ENCODE peak calls at places on chromosome X, in four cellular contexts. I is lower lobe of right lung, Y is GM23338, M is Peyer's patch. J is an unnamed sample.
A peak's percentile ranks its signal among the peaks of the same experiment; 100 is the strongest.

GRCh38 chrX:12011075-12011474 is 127.2 kb upstream of the FRMPD4 start:
- DNase-seq in I (no peak), Y (no peak), M (no peak), J (no peak)

GRCh38 chrX:1421433-1422134 is 29.7 kb upstream of the SLC25A6 start:
- DNase-seq in I (peak; percentile 21), Y (no peak), M (peak; percentile 18), J (no peak)

GRCh38 chrX:150308532-150309157 is 54.5 kb upstream of the MAMLD1 start:
- DNase-seq in I (no peak), Y (no peak), M (no peak), J (no peak)

GRCh38 chrX:107565916-107566602 is 62.3 kb upstream of the PRPS1 start:
- DNase-seq in I (no peak), Y (peak; percentile 78), M (no peak), J (no peak)

GRCh38 chrX:103685396-103685795 is 1.1 kb downstream of the MORF4L2 start:
- DNase-seq in I (no peak), Y (no peak), M (no peak), J (no peak)

GRCh38 chrX:131895002-131895401 is 128.1 kb upstream of the STK26 start:
- DNase-seq in I (no peak), Y (no peak), M (no peak), J (no peak)

GRCh38 chrX:69298466-69299140 is 133.3 kb upstream of the PJA1 start:
- DNase-seq in I (no peak), Y (no peak), M (no peak), J (no peak)

GRCh38 chrX:2376166-2376565 is 124.6 kb downstream of the DHRSX start:
- DNase-seq in I (no peak), Y (no peak), M (no peak), J (no peak)

GRCh38 chrX:119015407-119016242 is 41.2 kb downstream of the LONRF3 start:
- DNase-seq in I (peak; percentile 53), Y (no peak), M (peak; percentile 59), J (no peak)

GRCh38 chrX:2342878-2343277 is 157.9 kb downstream of the DHRSX start:
- DNase-seq in I (no peak), Y (no peak), M (no peak), J (no peak)

GRCh38 chrX:120251471-120252011 is 929 bp downstream of the ZBTB33 start:
- DNase-seq in I (no peak), Y (peak; percentile 32), M (peak; percentile 61), J (peak; percentile 53)

GRCh38 chrX:69424161-69424560 is 80.0 kb upstream of the NALF2 start:
- DNase-seq in I (no peak), Y (peak; percentile 32), M (no peak), J (no peak)

GRCh38 chrX:144275403-144275802 is 391.5 kb downstream of the UBE2NL start:
- DNase-seq in I (no peak), Y (no peak), M (no peak), J (no peak)

GRCh38 chrX:15514279-15514678 is 13.7 kb downstream of the BMX start:
- DNase-seq in I (no peak), Y (no peak), M (no peak), J (no peak)

GRCh38 chrX:153789654-153790053 is 4.5 kb downstream of the IDH3G start:
- DNase-seq in I (no peak), Y (no peak), M (no peak), J (no peak)

GRCh38 chrX:142214081-142214480 is 9.0 kb upstream of the MAGEC2 start:
- DNase-seq in I (no peak), Y (no peak), M (no peak), J (no peak)

GRCh38 chrX:93695981-93696380 is 22.0 kb downstream of the FAM133A start:
- DNase-seq in I (no peak), Y (peak; percentile 1), M (no peak), J (no peak)

GRCh38 chrX:6681469-6681868 is 146.6 kb upstream of the VCX3A start:
- DNase-seq in I (no peak), Y (no peak), M (no peak), J (no peak)

GRCh38 chrX:10974920-10975319 is 136.2 kb upstream of the HCCS start:
- DNase-seq in I (no peak), Y (no peak), M (no peak), J (no peak)

GRCh38 chrX:67732864-67733263 is 189.0 kb downstream of the AR start:
- DNase-seq in I (no peak), Y (no peak), M (no peak), J (no peak)

GRCh38 chrX:131985526-131986049 is 37.5 kb upstream of the STK26 start:
- DNase-seq in I (no peak), Y (peak; percentile 36), M (no peak), J (peak; percentile 59)

GRCh38 chrX:7045238-7045955 is 102.1 kb upstream of the STS start:
- DNase-seq in I (no peak), Y (no peak), M (no peak), J (no peak)

GRCh38 chrX:68440940-68441339 is 7.6 kb upstream of the OPHN1 start:
- DNase-seq in I (no peak), Y (no peak), M (peak; percentile 58), J (no peak)

GRCh38 chrX:103211012-103211715 is 3.7 kb upstream of the BEX4 start:
- DNase-seq in I (no peak), Y (peak; percentile 76), M (peak; percentile 71), J (peak; percentile 55)

GRCh38 chrX:147803948-147804347 is 107.8 kb upstream of the FMR1 start:
- DNase-seq in I (no peak), Y (peak; percentile 50), M (no peak), J (peak; percentile 43)

DNA sequence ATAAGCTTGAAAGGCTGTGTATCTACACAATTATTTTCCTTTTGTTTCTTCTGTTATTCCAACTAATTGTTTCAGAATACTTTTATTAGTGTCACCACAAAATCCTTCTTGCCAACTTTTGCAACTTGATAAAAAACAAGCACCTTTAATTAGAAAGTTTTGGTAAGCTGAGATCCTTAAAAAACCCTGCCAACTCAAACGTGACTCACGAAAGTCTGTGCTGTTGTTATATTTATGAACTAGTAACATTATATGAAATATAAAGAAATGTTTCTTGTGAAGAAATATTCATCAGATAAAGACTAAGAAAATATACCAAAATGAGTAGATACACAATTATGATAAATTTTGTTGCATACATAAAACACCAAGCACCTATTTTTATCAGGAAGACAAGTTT is 49.0 kb downstream of the HUWE1 start:
- DNase-seq in I (no peak), Y (no peak), M (no peak), J (no peak)
- H3K36me3 ChIP-seq in I (peaks cover 48% of the 10 kb centered on the region), Y (peaks cover 22% of the 10 kb centered on the region), M (peaks cover 17% of the 10 kb centered on the region), J (peaks cover 87% of the 10 kb centered on the region)

GRCh38 chrX:24391362-24391761 is 30.9 kb downstream of the SUPT20HL1 start:
- DNase-seq in I (no peak), Y (no peak), M (no peak), J (no peak)
- H3K4me1 ChIP-seq in I (no peaks in the 10 kb centered on the region), Y (peaks cover 9% of the 10 kb centered on the region), M (no peaks in the 10 kb centered on the region), J (no peaks in the 10 kb centered on the region)

DNA sequence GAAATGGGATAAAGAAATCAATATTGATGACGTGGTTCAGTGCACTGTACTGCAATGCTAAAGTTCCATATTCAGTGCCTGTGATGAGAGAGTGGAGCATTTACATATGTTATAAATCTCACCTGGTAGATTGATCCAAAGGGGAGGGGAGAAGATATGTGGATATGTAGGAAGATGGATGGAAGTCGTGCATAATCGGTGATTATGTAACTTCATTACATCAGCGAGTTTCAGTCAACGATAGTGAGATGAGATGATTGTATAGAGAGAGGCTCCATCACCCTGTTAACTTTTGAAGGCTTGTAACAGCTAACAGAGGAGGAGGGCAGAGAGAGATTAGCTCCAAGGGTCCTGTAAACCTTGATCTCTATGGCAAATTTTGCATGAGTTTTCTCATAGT is 1.8 kb downstream of the IL1RAPL1 start:
- DNase-seq in I (no peak), Y (no peak), M (no peak), J (no peak)
- H3K4me3 ChIP-seq in I (no peak overlapping the region), Y (no peak overlapping the region), M (no peak overlapping the region), J (no peak overlapping the region)

GRCh38 chrX:71291381-71291780 is 7.9 kb downstream of the NONO start:
- DNase-seq in I (peak; percentile 47), Y (no peak), M (no peak), J (no peak)
- H3K36me3 ChIP-seq in I (peaks cover 63% of the 10 kb centered on the region), Y (peaks cover 50% of the 10 kb centered on the region), M (peaks cover 46% of the 10 kb centered on the region), J (peaks cover 86% of the 10 kb centered on the region)

GRCh38 chrX:130095249-130095648 is 15.0 kb downstream of the ELF4 start:
- DNase-seq in I (no peak), Y (no peak), M (no peak), J (no peak)
- H3K4me1 ChIP-seq in I (peaks cover 31% of the 10 kb centered on the region), Y (no peaks in the 10 kb centered on the region), M (no peaks in the 10 kb centered on the region), J (peaks cover 24% of the 10 kb centered on the region)